ENCODE peak calls at places on chromosome X, in seven cellular contexts. H is fibroblast of lung, R is neural crest cell, K is IMR-90, A is body of pancreas, X is mesothelial cell of epicardium, Z is retinal pigment epithelial cell. C is an unnamed sample.
A peak's percentile ranks its signal among the peaks of the same experiment; 100 is the strongest.

GRCh38 chrX:69045616-69046345 is 119.5 kb downstream of the PJA1 start:
- DNase-seq in H (no peak), R (no peak), K (no peak), A (no peak), X (no peak), Z (no peak), C (no peak)

GRCh38 chrX:109537324-109537665 is 651 bp downstream of the NXT2 start:
- DNase-seq in H (peak; percentile 71), R (no peak), K (peak; percentile 77), A (peak; percentile 82), X (no peak), Z (peak; percentile 11), C (peak; percentile 2)

GRCh38 chrX:82813671-82814078 is 694.4 kb upstream of the POU3F4 start:
- DNase-seq in H (peak; percentile 90), R (no peak), K (peak; percentile 22), A (peak; percentile 2), X (no peak), Z (peak; percentile 62), C (no peak)

GRCh38 chrX:11188664-11189063 is 77.5 kb downstream of the HCCS start:
- DNase-seq in H (peak; percentile 43), R (no peak), K (peak; percentile 38), A (no peak), X (no peak), Z (no peak), C (no peak)

GRCh38 chrX:123835661-123836371 is 24.0 kb upstream of the XIAP start:
- DNase-seq in H (peak; percentile 79), R (no peak), K (peak; percentile 70), A (no peak), X (no peak), Z (no peak), C (no peak)

GRCh38 chrX:68820476-68821110 is 8.2 kb upstream of the EFNB1 start:
- DNase-seq in H (no peak), R (no peak), K (no peak), A (no peak), X (no peak), Z (no peak), C (no peak)

GRCh38 chrX:147948531-147948930 is 32.6 kb upstream of the FMR1NB start:
- DNase-seq in H (no peak), R (no peak), K (no peak), A (no peak), X (no peak), Z (no peak), C (no peak)

GRCh38 chrX:104195489-104196084 is 29.3 kb downstream of the FAM199X start:
- DNase-seq in H (no peak), R (no peak), K (peak; percentile 25), A (peak; percentile 3), X (no peak), Z (no peak), C (no peak)

GRCh38 chrX:128106630-128107029 is 54.4 kb upstream of the ACTRT1 start:
- DNase-seq in H (no peak), R (peak; percentile 10), K (no peak), A (no peak), X (no peak), Z (no peak), C (peak; percentile 4)

GRCh38 chrX:149638860-149639259 is 7.3 kb upstream of the TMEM185A start:
- DNase-seq in H (peak; percentile 82), R (no peak), K (peak; percentile 4), A (no peak), X (no peak), Z (no peak), C (no peak)

GRCh38 chrX:56733459-56734046 is 4.5 kb downstream of the NBDY start:
- DNase-seq in H (peak; percentile 13), R (peak; percentile 48), K (peak; percentile 47), A (peak; percentile 53), X (no peak), Z (no peak), C (peak; percentile 47)

GRCh38 chrX:39984191-39984956 is 113.4 kb downstream of the BCOR start:
- DNase-seq in H (peak; percentile 57), R (no peak), K (peak; percentile 48), A (no peak), X (no peak), Z (peak; percentile 46), C (no peak)

GRCh38 chrX:24647257-24648058 is at the start of gene PCYT1B:
- DNase-seq in H (peak; percentile 76), R (peak; percentile 68), K (peak; percentile 49), A (peak; percentile 55), X (peak; percentile 74), Z (peak; percentile 51), C (peak; percentile 71)

GRCh38 chrX:45783002-45783401 is 582.3 kb upstream of the DIPK2B start:
- DNase-seq in H (no peak), R (no peak), K (no peak), A (no peak), X (no peak), Z (no peak), C (no peak)

GRCh38 chrX:79270401-79270800 is 96.7 kb downstream of the ITM2A start:
- DNase-seq in H (no peak), R (no peak), K (no peak), A (peak; percentile 8), X (no peak), Z (no peak), C (peak; percentile 43)

GRCh38 chrX:1496076-1496475 is 40.9 kb downstream of the P2RY8 start:
- DNase-seq in H (no peak), R (no peak), K (no peak), A (no peak), X (no peak), Z (no peak), C (no peak)

GRCh38 chrX:131734621-131735020 is 190.7 kb downstream of the OR13H1 start:
- DNase-seq in H (peak; percentile 61), R (no peak), K (peak; percentile 81), A (no peak), X (no peak), Z (no peak), C (no peak)

GRCh38 chrX:10906861-10907260 is 204.3 kb upstream of the HCCS start:
- DNase-seq in H (peak; percentile 25), R (no peak), K (peak; percentile 22), A (no peak), X (no peak), Z (no peak), C (no peak)

GRCh38 chrX:137031517-137032377 is 2.0 kb downstream of the GPR101 start:
- DNase-seq in H (peak; percentile 18), R (peak; percentile 24), K (peak; percentile 10), A (no peak), X (no peak), Z (no peak), C (peak; percentile 18)

GRCh38 chrX:71870337-71871098 is 40.1 kb upstream of the NHSL2 start:
- DNase-seq in H (peak; percentile 45), R (peak; percentile 8), K (no peak), A (no peak), X (no peak), Z (no peak), C (peak; percentile 33)
- TF ChIP-seq CTCF in H (no peak), R (peak; percentile 43), K (peak; percentile 8), A (no peak), X (no peak), Z (peak; percentile 50), C (peak; percentile 46)

DNA sequence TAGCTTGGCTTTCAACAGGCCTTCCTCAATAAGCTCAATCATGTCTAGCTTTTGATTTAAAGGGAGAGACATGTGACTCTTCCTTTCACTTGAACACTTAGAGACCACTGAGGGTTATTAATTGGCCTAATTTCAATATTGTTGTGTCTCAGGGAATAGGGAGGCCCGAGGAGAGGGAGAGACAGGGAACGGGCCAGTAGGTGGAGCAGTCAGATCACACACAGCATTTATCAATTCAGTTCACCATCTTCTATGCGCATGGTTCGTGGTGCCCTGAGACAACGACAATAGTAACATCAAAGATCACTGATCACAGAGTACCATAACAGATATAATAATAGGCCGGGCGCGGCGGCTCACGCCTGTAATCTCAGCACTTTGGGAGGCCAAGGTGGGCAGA is 17.8 kb downstream of the ZNF81 start:
- DNase-seq in H (no peak), R (peak; percentile 6), K (peak; percentile 13), A (peak; percentile 28), X (no peak), Z (no peak), C (peak; percentile 10)
- TF ChIP-seq CTCF in H (peak; percentile 42), R (peak; percentile 56), K (peak; percentile 43), A (no peak), X (peak; percentile 41), Z (peak; percentile 46), C (no peak)

GRCh38 chrX:15475021-15475420 is 18.1 kb downstream of the PIR start:
- DNase-seq in H (peak; percentile 52), R (no peak), K (no peak), A (no peak), X (no peak), Z (no peak), C (no peak)

GRCh38 chrX:15471016-15471415 is 22.1 kb downstream of the PIR start:
- DNase-seq in H (peak; percentile 57), R (peak; percentile 67), K (peak; percentile 65), A (peak; percentile 64), X (peak; percentile 28), Z (peak; percentile 35), C (peak; percentile 56)

GRCh38 chrX:15469613-15470012 is 23.5 kb downstream of the PIR start:
- DNase-seq in H (no peak), R (no peak), K (no peak), A (no peak), X (no peak), Z (no peak), C (no peak)

GRCh38 chrX:15474058-15474457 is 19.1 kb downstream of the PIR start:
- DNase-seq in H (no peak), R (no peak), K (no peak), A (no peak), X (no peak), Z (no peak), C (no peak)

GRCh38 chrX:15472523-15472922 is 20.6 kb downstream of the PIR start:
- DNase-seq in H (no peak), R (no peak), K (no peak), A (no peak), X (no peak), Z (no peak), C (no peak)
- TF ChIP-seq CTCF in H (no peak), R (no peak), K (no peak), A (no peak), X (no peak), Z (no peak), C (no peak)

DNA sequence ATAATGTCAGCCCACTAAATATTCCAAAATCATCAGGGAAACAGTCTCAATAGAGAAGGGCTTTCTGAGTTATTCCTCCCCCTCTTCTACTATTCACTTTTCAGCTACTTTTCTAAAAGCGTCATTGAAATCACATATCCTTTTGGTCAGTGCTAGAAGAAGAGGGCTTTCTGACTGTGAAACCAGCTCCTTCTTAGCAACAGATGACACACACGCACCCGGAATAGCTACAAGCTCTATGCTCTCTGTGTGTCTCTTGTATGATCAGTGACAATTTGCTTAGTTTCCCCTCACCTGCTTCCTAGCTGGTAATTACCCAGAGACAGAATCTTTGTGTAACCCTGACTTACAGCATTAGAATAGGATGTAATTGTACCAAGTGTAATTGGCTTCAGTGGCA is 268.2 kb upstream of the SLITRK2 start:
- DNase-seq in H (no peak), R (no peak), K (no peak), A (no peak), X (no peak), Z (no peak), C (no peak)
- TF ChIP-seq CTCF in H (no peak), R (no peak), K (no peak), A (no peak), X (no peak), Z (no peak), C (no peak)

C was measured in endothelial cell.